ENCODE peak calls at places on chromosomes 2 and 18, in nine cellular contexts. B is AG04450; N is bronchial epithelial cell; S is CD8-positive, alpha-beta T cell; M is upper lobe of right lung; Q is BJ; E is BE2C; X is nephron progenitor cell; U is GM10248. G is an unnamed sample.

GRCh38 chr2:133810559-133810958 is 242.3 kb upstream of the NCKAP5 start:
- DNase-seq in B (no peak), N (no peak), S (no peak), M (no peak), Q (no peak), E (no peak), X (no peak), U (no peak), G (no peak)

GRCh38 chr2:188518391-188518790 is 226.7 kb downstream of the GULP1 start:
- DNase-seq in B (no peak), N (peak), S (no peak), M (no peak), Q (no peak), E (no peak), X (no peak), U (no peak), G (no peak)

GRCh38 chr2:122859260-122859659 is 1103.8 kb downstream of the TSN start:
- DNase-seq in B (no peak), N (no peak), S (no peak), M (no peak), Q (no peak), E (no peak), X (no peak), U (no peak), G (no peak)

GRCh38 chr2:12031871-12032270 is 285.4 kb downstream of the LPIN1 start:
- DNase-seq in B (no peak), N (no peak), S (no peak), M (no peak), Q (no peak), E (no peak), X (no peak), U (no peak), G (no peak)

GRCh38 chr18:39173022-39173421 is 1607.4 kb upstream of the CELF4 start:
- DNase-seq in B (no peak), N (peak), S (no peak), M (no peak), Q (no peak), E (no peak), X (no peak), U (no peak), G (no peak)

GRCh38 chr2:164954954-164955701 is at the start of gene SLC38A11:
- DNase-seq in B (no peak), N (no peak), S (no peak), M (peak), Q (no peak), E (peak), X (peak), U (no peak), G (no peak)

GRCh38 chr2:209476367-209477191 is 52.7 kb downstream of the MAP2 start:
- DNase-seq in B (no peak), N (peak), S (no peak), M (no peak), Q (no peak), E (peak), X (no peak), U (no peak), G (no peak)

GRCh38 chr2:160156665-160157064 is 43.4 kb downstream of the ITGB6 start:
- DNase-seq in B (peak), N (peak), S (no peak), M (no peak), Q (no peak), E (no peak), X (no peak), U (no peak), G (no peak)

GRCh38 chr2:26238301-26238958 is 6.0 kb downstream of the HADHA start:
- DNase-seq in B (no peak), N (peak), S (no peak), M (no peak), Q (no peak), E (no peak), X (no peak), U (no peak), G (no peak)

GRCh38 chr2:77831068-77831467 is 308.9 kb upstream of the LRRTM4 start:
- DNase-seq in B (no peak), N (no peak), S (no peak), M (no peak), Q (no peak), E (no peak), X (no peak), U (no peak), G (no peak)

GRCh38 chr2:100242416-100242815 is 79.9 kb downstream of the LONRF2 start:
- DNase-seq in B (peak), N (no peak), S (no peak), M (no peak), Q (no peak), E (no peak), X (no peak), U (no peak), G (no peak)

GRCh38 chr2:220269421-220269820 is 642.0 kb downstream of the SLC4A3 start:
- DNase-seq in B (no peak), N (no peak), S (no peak), M (no peak), Q (no peak), E (no peak), X (peak), U (no peak), G (no peak)

GRCh38 chr2:237932731-237933131 is 34.1 kb upstream of the UBE2F start:
- DNase-seq in B (peak), N (peak), S (no peak), M (no peak), Q (peak), E (no peak), X (no peak), U (no peak), G (no peak)

GRCh38 chr2:30645081-30645744 is 162.0 kb downstream of the CAPN13 start:
- DNase-seq in B (no peak), N (peak), S (no peak), M (no peak), Q (no peak), E (no peak), X (no peak), U (no peak), G (no peak)

GRCh38 chr2:98474979-98475632 is 30.4 kb downstream of the INPP4A start:
- DNase-seq in B (no peak), N (no peak), S (no peak), M (no peak), Q (no peak), E (no peak), X (no peak), U (no peak), G (no peak)

DNA sequence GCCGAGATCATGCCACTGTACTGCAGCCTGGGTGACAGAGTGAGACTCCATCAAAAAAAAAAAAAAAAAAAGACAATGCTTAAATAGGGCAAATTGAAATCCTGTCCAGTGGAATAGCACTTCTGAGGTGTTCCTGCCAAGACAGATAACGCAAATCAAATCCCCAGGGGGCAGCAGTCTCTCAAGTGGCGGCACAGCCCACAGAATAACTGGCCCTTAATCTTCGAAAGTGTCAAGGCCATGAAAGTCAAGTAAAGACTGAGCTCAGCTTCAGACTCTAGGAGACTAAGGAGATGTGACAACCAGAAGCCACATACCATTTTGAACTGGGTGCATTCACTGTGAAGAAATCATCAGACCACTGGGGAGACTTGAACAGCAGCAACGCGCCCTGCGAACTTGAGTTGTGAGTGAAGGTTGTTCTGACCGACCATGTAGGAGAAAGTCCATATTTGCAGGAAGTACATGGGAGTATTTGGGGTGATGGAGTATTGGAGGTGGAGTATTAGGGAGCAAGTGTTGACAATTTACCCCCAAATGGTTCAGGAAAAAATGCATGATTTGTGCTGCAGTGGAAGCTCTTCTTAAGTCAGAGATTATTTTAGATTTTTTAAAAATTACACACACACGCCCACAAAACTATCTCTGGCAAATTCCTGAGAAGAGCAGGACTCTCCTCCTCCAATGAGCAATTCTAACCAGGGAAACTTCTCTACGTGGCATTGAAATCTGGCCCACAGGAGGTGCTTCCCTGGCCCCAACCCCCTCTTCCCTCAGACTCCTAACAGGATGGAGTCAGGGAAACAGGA is 65.8 kb upstream of the ASAP2 start:
- DNase-seq in B (peak), N (no peak), S (no peak), M (no peak), Q (no peak), E (no peak), X (peak), U (no peak), G (no peak)
- TF ChIP-seq CTCF in B (peak), N (no peak), S (no peak), M (no peak), Q (no peak), E (no peak), X (no peak), U (no peak), G (no peak)

DNA sequence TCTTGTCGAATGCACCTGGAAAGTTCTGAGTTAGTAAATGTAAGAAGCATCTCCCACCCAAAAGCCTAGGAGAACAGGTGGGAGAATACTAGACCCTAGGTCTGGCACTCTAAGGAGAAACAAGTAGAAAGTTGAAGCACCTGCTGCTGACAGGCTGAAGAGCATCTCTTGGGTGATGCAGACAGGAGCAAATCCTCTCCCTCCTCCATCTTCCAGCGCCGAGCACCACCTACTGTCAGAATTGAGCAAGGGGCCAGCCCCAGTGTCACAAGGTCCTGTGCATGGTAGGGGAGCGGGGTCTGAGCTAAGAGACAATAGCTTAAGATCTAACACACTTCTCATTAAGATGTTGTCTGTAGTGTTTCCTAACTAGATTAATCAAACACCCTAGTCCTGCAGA is 52.9 kb downstream of the HK2 start:
- DNase-seq in B (no peak), N (no peak), S (no peak), M (no peak), Q (no peak), E (no peak), X (no peak), U (no peak), G (no peak)
- TF ChIP-seq CTCF in B (no peak), N (peak), S (no peak), M (no peak), Q (no peak), E (peak), X (no peak), U (no peak), G (no peak)

GRCh38 chr2:189799030-189799331 is 14.7 kb downstream of the PMS1 start:
- DNase-seq in B (no peak), N (no peak), S (no peak), M (no peak), Q (no peak), E (no peak), X (no peak), U (no peak), G (no peak)
- TF ChIP-seq CTCF in B (no peak), N (no peak), S (no peak), M (no peak), Q (no peak), E (no peak), X (no peak), U (no peak), G (no peak)

DNA sequence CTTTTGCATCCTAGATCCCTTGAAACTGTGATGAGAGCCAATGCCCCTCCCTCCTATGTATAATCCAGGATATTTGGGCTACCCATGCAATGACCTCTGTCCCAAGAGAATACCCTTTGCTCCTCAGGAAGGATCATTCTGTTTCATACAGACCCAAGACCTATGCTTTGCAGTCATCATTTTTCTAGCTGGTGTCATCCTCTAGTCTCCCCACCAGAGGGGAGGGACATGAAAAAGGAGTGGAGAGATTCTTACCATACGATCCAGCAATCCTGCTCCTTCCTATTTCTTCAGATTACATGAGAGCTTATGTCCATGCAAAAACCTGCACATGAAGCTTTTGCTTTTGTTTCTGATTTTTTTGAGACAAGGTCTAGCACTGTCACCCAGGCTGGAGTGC is 13.8 kb upstream of the GIGYF2 start:
- DNase-seq in B (no peak), N (no peak), S (no peak), M (no peak), Q (no peak), E (no peak), X (no peak), U (no peak), G (no peak)
- TF ChIP-seq CTCF in B (no peak), N (no peak), S (no peak), M (no peak), Q (peak), E (no peak), X (no peak), U (no peak), G (no peak)

G was measured in GM20000.